ENCODE peak calls at places on chromosomes 11 and 22, in four cellular contexts. One of them, this sample, is unnamed.

GRCh38 chr22:45163074-45163416 is 680 bp upstream of the NUP50 start:
- DNase-seq in RPMI7951: peak
- DNase-seq in tibial artery: no peak
- DNase-seq in kidney tubule cell: peak
- DNase-seq in this sample: peak

GRCh38 chr11:64356498-64357411 is 2.2 kb upstream of the RPS6KA4 start:
- DNase-seq in RPMI7951: no peak
- DNase-seq in tibial artery: no peak
- DNase-seq in kidney tubule cell: peak
- DNase-seq in this sample: peak

GRCh38 chr11:73729594-73730206 is 31.2 kb downstream of the RAB6A start:
- DNase-seq in RPMI7951: peak
- DNase-seq in tibial artery: no peak
- DNase-seq in kidney tubule cell: no peak
- DNase-seq in this sample: peak

GRCh38 chr11:34447044-34447443 is 8.3 kb downstream of the CAT start:
- DNase-seq in RPMI7951: no peak
- DNase-seq in tibial artery: no peak
- DNase-seq in kidney tubule cell: no peak
- DNase-seq in this sample: no peak

GRCh38 chr22:40533712-40534378 is 102.7 kb downstream of the MRTFA start:
- DNase-seq in RPMI7951: peak
- DNase-seq in tibial artery: no peak
- DNase-seq in kidney tubule cell: peak
- DNase-seq in this sample: peak

GRCh38 chr11:79043726-79044125 is 397.1 kb downstream of the TENM4 start:
- DNase-seq in RPMI7951: peak
- DNase-seq in tibial artery: no peak
- DNase-seq in kidney tubule cell: no peak
- DNase-seq in this sample: no peak

GRCh38 chr11:67646535-67647336 is 3.8 kb downstream of the ACY3 start:
- DNase-seq in RPMI7951: no peak
- DNase-seq in tibial artery: no peak
- DNase-seq in kidney tubule cell: peak
- DNase-seq in this sample: no peak

GRCh38 chr11:126834149-126834548 is 166.4 kb downstream of the KIRREL3 start:
- DNase-seq in RPMI7951: peak
- DNase-seq in tibial artery: no peak
- DNase-seq in kidney tubule cell: peak
- DNase-seq in this sample: peak

GRCh38 chr11:73734996-73735395 is 25.9 kb downstream of the RAB6A start:
- DNase-seq in RPMI7951: no peak
- DNase-seq in tibial artery: no peak
- DNase-seq in kidney tubule cell: peak
- DNase-seq in this sample: no peak

GRCh38 chr11:106644824-106645223 is 373.5 kb downstream of the GUCY1A2 start:
- DNase-seq in RPMI7951: peak
- DNase-seq in tibial artery: no peak
- DNase-seq in kidney tubule cell: peak
- DNase-seq in this sample: peak

GRCh38 chr11:75997273-75997552 is 182.2 kb downstream of the UVRAG start:
- DNase-seq in RPMI7951: no peak
- DNase-seq in tibial artery: no peak
- DNase-seq in kidney tubule cell: no peak
- DNase-seq in this sample: no peak

GRCh38 chr11:126359431-126360048 is 4.1 kb downstream of the ST3GAL4 start:
- DNase-seq in RPMI7951: peak
- DNase-seq in tibial artery: peak
- DNase-seq in kidney tubule cell: no peak
- DNase-seq in this sample: no peak

GRCh38 chr11:3165916-3166267 is 782 bp upstream of the OSBPL5 start:
- DNase-seq in RPMI7951: no peak
- DNase-seq in tibial artery: no peak
- DNase-seq in kidney tubule cell: no peak
- DNase-seq in this sample: no peak

GRCh38 chr11:69361466-69361865 is 67.5 kb downstream of the MYEOV start:
- DNase-seq in RPMI7951: no peak
- DNase-seq in tibial artery: no peak
- DNase-seq in kidney tubule cell: no peak
- DNase-seq in this sample: no peak

GRCh38 chr11:2673871-2674471 is 25.8 kb downstream of the KCNQ1OT1 start:
- DNase-seq in RPMI7951: no peak
- DNase-seq in tibial artery: peak
- DNase-seq in kidney tubule cell: peak
- DNase-seq in this sample: no peak

GRCh38 chr22:50016988-50017700 is 4.6 kb upstream of the IL17REL start:
- DNase-seq in RPMI7951: no peak
- DNase-seq in tibial artery: no peak
- DNase-seq in kidney tubule cell: no peak
- DNase-seq in this sample: peak

GRCh38 chr22:35621446-35621845 is 4.3 kb upstream of the MB start:
- DNase-seq in RPMI7951: no peak
- DNase-seq in tibial artery: no peak
- DNase-seq in kidney tubule cell: no peak
- DNase-seq in this sample: no peak

GRCh38 chr11:91952056-91952455 is 272.6 kb upstream of the FAT3 start:
- DNase-seq in RPMI7951: no peak
- DNase-seq in tibial artery: no peak
- DNase-seq in kidney tubule cell: peak
- DNase-seq in this sample: no peak

GRCh38 chr11:111765320-111765983 is 737 bp downstream of the PPP2R1B start:
- DNase-seq in RPMI7951: peak
- DNase-seq in tibial artery: peak
- DNase-seq in kidney tubule cell: peak
- DNase-seq in this sample: peak

GRCh38 chr11:46383404-46383758 is 1.9 kb downstream of the MDK start:
- DNase-seq in RPMI7951: no peak
- DNase-seq in tibial artery: no peak
- DNase-seq in kidney tubule cell: no peak
- DNase-seq in this sample: no peak

GRCh38 chr11:47443028-47443700 is 5.8 kb downstream of the RAPSN start:
- DNase-seq in RPMI7951: no peak
- DNase-seq in tibial artery: no peak
- DNase-seq in kidney tubule cell: peak
- DNase-seq in this sample: no peak

GRCh38 chr11:7115775-7116174 is 27.0 kb downstream of the RBMXL2 start:
- DNase-seq in RPMI7951: no peak
- DNase-seq in tibial artery: no peak
- DNase-seq in kidney tubule cell: no peak
- DNase-seq in this sample: peak

GRCh38 chr11:23359297-23359696 is 499.0 kb upstream of the CCDC179 start:
- DNase-seq in RPMI7951: peak
- DNase-seq in tibial artery: no peak
- DNase-seq in kidney tubule cell: peak
- DNase-seq in this sample: peak

GRCh38 chr11:74948546-74948897 is 369 bp downstream of the XRRA1 start:
- DNase-seq in RPMI7951: peak
- DNase-seq in tibial artery: no peak
- DNase-seq in kidney tubule cell: no peak
- DNase-seq in this sample: no peak

GRCh38 chr22:50119169-50119767 is 29.5 kb downstream of the MOV10L1 start:
- DNase-seq in RPMI7951: no peak
- DNase-seq in tibial artery: no peak
- DNase-seq in kidney tubule cell: no peak
- DNase-seq in this sample: no peak

GRCh38 chr11:11798586-11799438 is 43.0 kb upstream of the USP47 start:
- DNase-seq in RPMI7951: peak
- DNase-seq in tibial artery: peak
- DNase-seq in kidney tubule cell: peak
- DNase-seq in this sample: peak

GRCh38 chr22:37089451-37089850 is 20.1 kb downstream of the TMPRSS6 start:
- DNase-seq in RPMI7951: peak
- DNase-seq in tibial artery: no peak
- DNase-seq in kidney tubule cell: peak
- DNase-seq in this sample: peak

GRCh38 chr22:36510966-36511881 is 4.4 kb upstream of the FOXRED2 start:
- DNase-seq in RPMI7951: peak
- DNase-seq in tibial artery: no peak
- DNase-seq in kidney tubule cell: peak
- DNase-seq in this sample: peak

GRCh38 chr11:43515090-43515489 is 156.4 kb downstream of the TTC17 start:
- DNase-seq in RPMI7951: no peak
- DNase-seq in tibial artery: no peak
- DNase-seq in kidney tubule cell: no peak
- DNase-seq in this sample: no peak

GRCh38 chr11:62611705-62612365 is 740 bp downstream of the EML3 start:
- DNase-seq in RPMI7951: peak
- DNase-seq in tibial artery: peak
- DNase-seq in kidney tubule cell: peak
- DNase-seq in this sample: peak

GRCh38 chr22:37072673-37073072 is 21.1 kb downstream of the KCTD17 start:
- DNase-seq in RPMI7951: no peak
- DNase-seq in tibial artery: no peak
- DNase-seq in kidney tubule cell: no peak
- DNase-seq in this sample: no peak

GRCh38 chr11:3058753-3059664 is 1.8 kb upstream of the CARS1 start:
- DNase-seq in RPMI7951: peak
- DNase-seq in tibial artery: peak
- DNase-seq in kidney tubule cell: peak
- DNase-seq in this sample: peak

GRCh38 chr22:36966851-36967535 is 52.3 kb downstream of the TST start:
- DNase-seq in RPMI7951: peak
- DNase-seq in tibial artery: no peak
- DNase-seq in kidney tubule cell: no peak
- DNase-seq in this sample: peak

GRCh38 chr11:78424334-78425270 is 7.0 kb upstream of the GAB2 start:
- DNase-seq in RPMI7951: peak
- DNase-seq in tibial artery: no peak
- DNase-seq in kidney tubule cell: no peak
- DNase-seq in this sample: no peak

GRCh38 chr22:46895753-46896152 is 133.3 kb downstream of the TBC1D22A start:
- DNase-seq in RPMI7951: no peak
- DNase-seq in tibial artery: no peak
- DNase-seq in kidney tubule cell: no peak
- DNase-seq in this sample: no peak

GRCh38 chr11:4025248-4025956 is 69.2 kb upstream of the RRM1 start:
- DNase-seq in RPMI7951: peak
- DNase-seq in tibial artery: no peak
- DNase-seq in kidney tubule cell: no peak
- DNase-seq in this sample: no peak

GRCh38 chr11:86160546-86161149 is 83.9 kb upstream of the EED start:
- DNase-seq in RPMI7951: peak
- DNase-seq in tibial artery: no peak
- DNase-seq in kidney tubule cell: peak
- DNase-seq in this sample: peak

GRCh38 chr11:98601181-98601773 is 419.5 kb upstream of the CNTN5 start:
- DNase-seq in RPMI7951: no peak
- DNase-seq in tibial artery: no peak
- DNase-seq in kidney tubule cell: no peak
- DNase-seq in this sample: peak

GRCh38 chr11:111220716-111221115 is 24.8 kb upstream of the POU2AF2 start:
- DNase-seq in RPMI7951: no peak
- DNase-seq in tibial artery: no peak
- DNase-seq in kidney tubule cell: peak
- DNase-seq in this sample: no peak

This sample was measured in HT1080.